ENCODE peak calls at places on chromosomes 5 and 9, in five cellular contexts. One of them, this sample, is unnamed.

GRCh38 chr9:114096041-114096511 is 3.0 kb downstream of the KIF12 start:
- DNase-seq in DMS153: no peak
- DNase-seq in CD8-positive, alpha-beta T cell: no peak
- DNase-seq in SK-N-SH: no peak
- DNase-seq in T-cell: no peak
- DNase-seq in this sample: peak

GRCh38 chr5:151456321-151456940 is 9.0 kb downstream of the SLC36A1 start:
- DNase-seq in SK-N-SH: no peak
- DNase-seq in DMS153: no peak
- DNase-seq in CD8-positive, alpha-beta T cell: no peak
- DNase-seq in T-cell: no peak
- DNase-seq in this sample: no peak

GRCh38 chr5:117454716-117455212 is 880.1 kb upstream of the SEMA6A start:
- DNase-seq in DMS153: no peak
- DNase-seq in CD8-positive, alpha-beta T cell: peak
- DNase-seq in T-cell: peak
- DNase-seq in SK-N-SH: peak
- DNase-seq in this sample: peak

GRCh38 chr9:106874657-106875056 is 11.7 kb downstream of the ZNF462 start:
- DNase-seq in DMS153: no peak
- DNase-seq in T-cell: no peak
- DNase-seq in CD8-positive, alpha-beta T cell: no peak
- DNase-seq in SK-N-SH: no peak
- DNase-seq in this sample: no peak

GRCh38 chr9:93520523-93520922 is 55.9 kb upstream of the PHF2 start:
- DNase-seq in SK-N-SH: peak
- DNase-seq in CD8-positive, alpha-beta T cell: no peak
- DNase-seq in DMS153: no peak
- DNase-seq in T-cell: no peak
- DNase-seq in this sample: no peak

GRCh38 chr9:134967547-134967930 is 49.8 kb upstream of the FCN1 start:
- DNase-seq in T-cell: no peak
- DNase-seq in DMS153: no peak
- DNase-seq in CD8-positive, alpha-beta T cell: no peak
- DNase-seq in SK-N-SH: peak
- DNase-seq in this sample: no peak

GRCh38 chr5:175717837-175718236 is 60.0 kb downstream of the HRH2 start:
- DNase-seq in SK-N-SH: no peak
- DNase-seq in CD8-positive, alpha-beta T cell: no peak
- DNase-seq in DMS153: no peak
- DNase-seq in T-cell: no peak
- DNase-seq in this sample: no peak

GRCh38 chr5:175629231-175629630 is 28.6 kb upstream of the HRH2 start:
- DNase-seq in T-cell: no peak
- DNase-seq in SK-N-SH: no peak
- DNase-seq in DMS153: no peak
- DNase-seq in CD8-positive, alpha-beta T cell: no peak
- DNase-seq in this sample: no peak

GRCh38 chr5:57175586-57175985 is 1.7 kb downstream of the GPBP1 start:
- DNase-seq in DMS153: no peak
- DNase-seq in CD8-positive, alpha-beta T cell: no peak
- DNase-seq in T-cell: peak
- DNase-seq in SK-N-SH: peak
- DNase-seq in this sample: no peak

GRCh38 chr9:98171176-98171925 is 21.1 kb downstream of the CORO2A start:
- DNase-seq in DMS153: no peak
- DNase-seq in T-cell: no peak
- DNase-seq in CD8-positive, alpha-beta T cell: no peak
- DNase-seq in SK-N-SH: peak
- DNase-seq in this sample: peak

GRCh38 chr9:1429328-1429727 is 379.2 kb downstream of the DMRT2 start:
- DNase-seq in SK-N-SH: peak
- DNase-seq in DMS153: peak
- DNase-seq in CD8-positive, alpha-beta T cell: no peak
- DNase-seq in T-cell: no peak
- DNase-seq in this sample: peak

GRCh38 chr5:141795421-141795820 is 82.8 kb downstream of the PCDH1 start:
- DNase-seq in T-cell: no peak
- DNase-seq in SK-N-SH: no peak
- DNase-seq in DMS153: no peak
- DNase-seq in CD8-positive, alpha-beta T cell: no peak
- DNase-seq in this sample: no peak

GRCh38 chr5:153122416-153122815 is 368.1 kb upstream of the GRIA1 start:
- DNase-seq in DMS153: peak
- DNase-seq in SK-N-SH: no peak
- DNase-seq in T-cell: no peak
- DNase-seq in CD8-positive, alpha-beta T cell: no peak
- DNase-seq in this sample: no peak